ENCODE peak calls at places on chromosomes 2 and 18, in six cellular contexts. P, U, G, W, T and H are unnamed samples.

GRCh38 chr2:214019973-214020345 is 390.9 kb upstream of the VWC2L start:
- DNase-seq in P (no peak), G (peak; percentile 12), T (no peak), W (no peak), U (no peak), H (no peak)

GRCh38 chr2:73069855-73070650 is 1.5 kb downstream of the SFXN5 start:
- DNase-seq in G (peak; percentile 41), P (no peak), U (no peak), T (no peak), W (peak; percentile 39), H (peak; percentile 34)

GRCh38 chr18:59729781-59730180 is 32.6 kb upstream of the CCBE1 start:
- DNase-seq in G (no peak), U (no peak), P (no peak), T (no peak), W (peak; percentile 75), H (no peak)

GRCh38 chr18:78957140-78957539 is 22.5 kb upstream of the SALL3 start:
- DNase-seq in P (no peak), T (no peak), G (no peak), U (no peak), W (no peak), H (no peak)

GRCh38 chr2:120559401-120559800 is 176.3 kb upstream of the GLI2 start:
- DNase-seq in P (no peak), T (no peak), U (no peak), W (peak; percentile 95), G (peak; percentile 99), H (peak; percentile 100)

GRCh38 chr2:158667567-158667966 is 127.5 kb upstream of the DAPL1 start:
- DNase-seq in P (no peak), G (peak; percentile 16), U (no peak), W (no peak), T (no peak), H (peak; percentile 89)

GRCh38 chr2:197889041-197889440 is 84.6 kb downstream of the PLCL1 start:
- DNase-seq in G (peak; percentile 57), T (no peak), W (peak; percentile 70), P (no peak), U (peak; percentile 95), H (peak; percentile 64)

GRCh38 chr2:28173377-28173776 is 219.3 kb upstream of the FOSL2 start:
- DNase-seq in G (no peak), W (peak; percentile 15), T (no peak), P (no peak), U (peak; percentile 31), H (no peak)

GRCh38 chr2:3662239-3662638 is 4.2 kb downstream of the ALLC start:
- DNase-seq in T (no peak), U (peak; percentile 98), W (peak; percentile 32), P (no peak), G (no peak), H (no peak)

GRCh38 chr2:233848276-233848675 is 6.1 kb downstream of the HJURP start:
- DNase-seq in P (no peak), T (peak; percentile 29), G (no peak), U (no peak), W (no peak), H (no peak)

GRCh38 chr2:68441179-68441993 is 25.7 kb downstream of the FBXO48 start:
- DNase-seq in U (peak; percentile 93), W (peak; percentile 93), P (peak; percentile 80), T (peak; percentile 79), G (peak; percentile 87), H (peak; percentile 85)

GRCh38 chr2:68436270-68436669 is 30.8 kb downstream of the FBXO48 start:
- DNase-seq in G (no peak), T (no peak), W (peak; percentile 67), U (peak; percentile 28), P (no peak), H (peak; percentile 45)

GRCh38 chr2:68435605-68436004 is 31.5 kb downstream of the FBXO48 start:
- DNase-seq in P (no peak), U (no peak), G (no peak), T (no peak), W (peak; percentile 5), H (peak; percentile 56)

GRCh38 chr2:68441994-68442322 is 25.1 kb downstream of the FBXO48 start:
- DNase-seq in T (no peak), W (no peak), U (no peak), P (no peak), G (no peak), H (no peak)

DNA sequence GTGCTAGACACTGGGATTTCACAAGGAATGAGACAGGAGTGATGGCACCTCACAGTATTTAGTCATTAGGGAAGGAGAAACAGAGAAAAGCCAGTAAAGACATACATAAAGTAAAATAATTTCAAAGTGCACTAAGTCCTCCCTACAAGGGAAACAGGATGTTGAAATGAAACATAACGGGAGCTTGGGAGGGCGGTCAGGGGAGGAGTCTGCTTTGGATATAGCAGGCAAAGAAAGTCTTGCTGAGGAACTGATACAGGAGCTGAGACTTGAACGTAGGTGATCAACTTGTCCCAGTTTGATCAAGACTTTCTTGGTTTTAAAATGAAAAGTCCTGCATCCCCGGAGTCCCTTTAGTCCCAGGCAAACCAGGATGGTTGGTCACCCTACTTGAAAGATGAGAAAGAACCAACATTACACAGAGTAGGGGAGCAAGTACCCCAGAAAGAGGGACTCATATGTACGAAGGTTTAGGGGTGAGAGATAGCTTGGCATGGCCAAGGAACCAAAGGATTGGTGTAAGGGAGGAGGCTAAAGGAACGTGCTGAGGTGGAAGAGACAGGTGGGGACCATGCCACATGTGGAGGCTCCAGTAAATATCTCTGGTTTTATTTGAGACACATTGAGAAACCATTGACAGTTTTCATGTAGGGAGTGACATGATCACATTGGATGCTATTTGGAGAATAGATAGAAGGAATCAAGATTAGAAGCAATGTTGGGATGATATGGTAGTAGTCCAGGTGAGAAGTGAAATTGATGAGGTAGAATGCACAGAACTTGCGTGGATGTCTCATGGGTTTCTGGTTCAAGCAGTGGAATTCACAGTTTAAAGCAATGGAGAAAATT is 28.4 kb downstream of the FBXO48 start:
- DNase-seq in U (no peak), T (no peak), G (no peak), W (no peak), P (no peak), H (no peak)
- H3K4me3 ChIP-seq in U (no peak overlapping the region), T (no peak overlapping the region), G (no peak overlapping the region), W (no peak overlapping the region), P (no peak overlapping the region), H (no peak overlapping the region)

DNA sequence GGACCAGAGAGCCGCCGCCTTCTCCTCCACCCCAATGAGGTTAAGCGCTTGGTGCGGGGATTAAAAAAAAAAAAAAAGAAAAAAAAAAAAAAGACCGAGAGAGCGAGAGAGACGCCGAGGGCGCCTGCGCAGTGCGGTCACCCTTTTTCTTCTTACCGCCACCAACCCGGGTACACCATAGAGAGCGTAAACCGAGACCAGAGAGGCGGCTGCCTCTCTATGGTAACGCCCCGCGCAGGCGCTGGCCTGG is at the start of gene CLASP1:
- DNase-seq in U (peak; percentile 99), P (peak; percentile 96), G (peak; percentile 99), W (peak; percentile 99), T (peak; percentile 91), H (peak; percentile 97)
- H2BK120ac ChIP-seq in U (peak within 1 kb of the TSS; percentile 52), P (peak within 1 kb of the TSS; percentile 66), G (peak within 1 kb of the TSS; percentile 78), W (peak within 1 kb of the TSS; percentile 86), T (no peak within 1 kb of the TSS), H (peak within 1 kb of the TSS; percentile 94)

GRCh38 chr2:85409719-85410583 is at the start of gene CAPG:
- DNase-seq in W (peak; percentile 23), G (no peak), P (no peak), T (peak; percentile 53), U (peak; percentile 59), H (no peak)
- H3K4me3 ChIP-seq in W (no peak within 1 kb of the TSS), G (no peak within 1 kb of the TSS), P (no peak within 1 kb of the TSS), T (peak within 1 kb of the TSS; percentile 28), U (no peak within 1 kb of the TSS), H (no peak within 1 kb of the TSS)

GRCh38 chr2:191927319-191927867 is 80.5 kb upstream of the CAVIN2 start:
- DNase-seq in U (peak; percentile 45), P (no peak), W (peak; percentile 6), T (no peak), G (peak; percentile 83), H (peak; percentile 74)
- H2BK120ac ChIP-seq in U (no peak overlapping the region), P (no peak overlapping the region), W (no peak overlapping the region), T (no peak overlapping the region), G (no peak overlapping the region), H (no peak overlapping the region)

GRCh38 chr2:235493775-235494715 is at the start of gene AGAP1:
- DNase-seq in U (peak; percentile 91), G (peak; percentile 86), P (peak; percentile 86), T (peak; percentile 91), W (peak; percentile 82), H (peak; percentile 80)
- H3K4me3 ChIP-seq in U (peak within 1 kb of the TSS; percentile 56), G (peak within 1 kb of the TSS; percentile 74), P (peak within 1 kb of the TSS; percentile 94), T (peak within 1 kb of the TSS; percentile 78), W (peak within 1 kb of the TSS; percentile 87), H (peak within 1 kb of the TSS; percentile 99)

GRCh38 chr18:76356666-76357065 is 138.4 kb downstream of the ZNF516 start:
- DNase-seq in P (no peak), T (no peak), U (no peak), W (no peak), G (no peak), H (no peak)

GRCh38 chr18:76357585-76358265 is 137.3 kb downstream of the ZNF516 start:
- DNase-seq in W (no peak), G (no peak), P (no peak), T (no peak), U (no peak), H (peak; percentile 20)

GRCh38 chr18:76359909-76360308 is 135.1 kb downstream of the ZNF516 start:
- DNase-seq in P (no peak), T (no peak), W (no peak), U (no peak), G (no peak), H (no peak)

GRCh38 chr18:76357174-76357573 is 137.9 kb downstream of the ZNF516 start:
- DNase-seq in G (no peak), T (no peak), P (no peak), W (no peak), U (no peak), H (no peak)

GRCh38 chr18:76358774-76359173 is 136.3 kb downstream of the ZNF516 start:
- DNase-seq in T (no peak), G (no peak), P (no peak), W (no peak), U (no peak), H (no peak)
- H2BK120ac ChIP-seq in T (no peak overlapping the region), G (no peak overlapping the region), P (no peak overlapping the region), W (no peak overlapping the region), U (no peak overlapping the region), H (no peak overlapping the region)

GRCh38 chr2:118121101-118121500 is 32.8 kb downstream of the INSIG2 start:
- DNase-seq in W (no peak), P (no peak), U (no peak), T (no peak), G (no peak), H (no peak)
- H3K4me3 ChIP-seq in W (no peak overlapping the region), P (no peak overlapping the region), U (no peak overlapping the region), T (no peak overlapping the region), G (no peak overlapping the region), H (no peak overlapping the region)